ENCODE peak calls at places on chromosomes 4 and X, in eight cellular contexts. B, O, E, J, X, Q, F and R are unnamed samples.

GRCh38 chrX:97931586-97931985 is 1047.9 kb downstream of the RPA4 start:
- DNase-seq in E (no peak), J (no peak), B (no peak), X (no peak), F (no peak), O (no peak), Q (no peak), R (no peak)

GRCh38 chrX:46130246-46130645 is 415.0 kb downstream of the ZNF674 start:
- DNase-seq in J (no peak), X (peak; percentile 42), B (peak; percentile 1), E (no peak), Q (peak; percentile 40), F (no peak), O (no peak), R (no peak)

GRCh38 chrX:134692990-134693389 is 34.7 kb upstream of the PLAC1 start:
- DNase-seq in E (peak; percentile 33), J (no peak), X (no peak), F (peak; percentile 86), O (no peak), Q (no peak), B (no peak), R (peak; percentile 61)

GRCh38 chr4:24850669-24851068 is 55.3 kb downstream of the SOD3 start:
- DNase-seq in J (peak; percentile 81), B (no peak), F (peak; percentile 93), E (peak; percentile 82), Q (no peak), X (peak; percentile 16), O (no peak), R (peak; percentile 67)

GRCh38 chrX:20711366-20711765 is 444.7 kb upstream of the RPS6KA3 start:
- DNase-seq in E (no peak), B (no peak), J (no peak), Q (no peak), O (no peak), F (no peak), X (no peak), R (no peak)

GRCh38 chr4:172061204-172061603 is 248.0 kb downstream of the GALNTL6 start:
- DNase-seq in X (no peak), O (no peak), B (no peak), J (no peak), F (no peak), E (no peak), Q (no peak), R (no peak)

GRCh38 chr4:25993564-25994185 is 79.7 kb downstream of the SMIM20 start:
- DNase-seq in Q (peak; percentile 75), J (peak; percentile 87), F (peak; percentile 46), O (peak; percentile 65), E (peak; percentile 36), X (peak; percentile 100), B (peak; percentile 97), R (no peak)

GRCh38 chr4:115121351-115122043 is 8.1 kb upstream of the NDST4 start:
- DNase-seq in O (no peak), J (no peak), X (no peak), Q (no peak), E (no peak), F (no peak), B (no peak), R (no peak)

GRCh38 chr4:1246901-1247810 is 1.8 kb downstream of the CTBP1 start:
- DNase-seq in O (peak; percentile 24), E (no peak), X (peak; percentile 13), J (peak; percentile 62), Q (no peak), F (no peak), B (peak; percentile 38), R (peak; percentile 8)

GRCh38 chrX:119685225-119686066 is 7.5 kb downstream of the SEPTIN6 start:
- DNase-seq in E (peak; percentile 58), F (no peak), J (peak; percentile 86), B (no peak), O (peak; percentile 75), Q (no peak), X (no peak), R (no peak)

GRCh38 chrX:43644124-43644701 is 11.9 kb upstream of the MAOA start:
- DNase-seq in F (peak; percentile 83), E (peak; percentile 95), Q (no peak), B (no peak), J (no peak), O (no peak), X (no peak), R (peak; percentile 89)

GRCh38 chr4:20444599-20445337 is 193.1 kb downstream of the SLIT2 start:
- DNase-seq in Q (no peak), F (no peak), J (no peak), X (no peak), B (no peak), E (no peak), O (no peak), R (no peak)

GRCh38 chr4:142353149-142353738 is 492.9 kb downstream of the INPP4B start:
- DNase-seq in X (peak; percentile 70), J (peak; percentile 65), F (peak; percentile 70), Q (peak; percentile 53), E (peak; percentile 66), O (peak; percentile 44), B (peak; percentile 81), R (peak; percentile 59)
- H3K4me2 ChIP-seq in X (no peak overlapping the region), J (no peak overlapping the region), F (no peak overlapping the region), Q (no peak overlapping the region), E (no peak overlapping the region), O (no peak overlapping the region), B (no peak overlapping the region), R (peak overlapping the region; percentile 70)

GRCh38 chr4:10102193-10102980 is 14.2 kb downstream of the WDR1 start:
- DNase-seq in F (peak; percentile 57), Q (no peak), E (no peak), O (no peak), J (no peak), B (no peak), X (no peak), R (no peak)
- H3K4me1 ChIP-seq in F (peaks cover 43% of the 10 kb centered on the region), Q (peaks cover 32% of the 10 kb centered on the region), E (peaks cover 80% of the 10 kb centered on the region), O (no peaks in the 10 kb centered on the region), J (no peaks in the 10 kb centered on the region), B (peaks cover 11% of the 10 kb centered on the region), X (no peaks in the 10 kb centered on the region), R (peaks cover 78% of the 10 kb centered on the region)

GRCh38 chr4:73080789-73081188 is 11.3 kb upstream of the COX18 start:
- DNase-seq in B (no peak), J (no peak), F (peak; percentile 32), Q (no peak), O (no peak), X (no peak), E (no peak), R (no peak)

GRCh38 chr4:73087871-73088270 is 18.4 kb upstream of the COX18 start:
- DNase-seq in X (no peak), Q (no peak), F (no peak), E (no peak), J (no peak), B (no peak), O (no peak), R (no peak)

GRCh38 chr4:73090738-73091137 is 21.2 kb upstream of the COX18 start:
- DNase-seq in J (no peak), X (no peak), O (no peak), B (no peak), F (no peak), E (no peak), Q (no peak), R (no peak)

DNA sequence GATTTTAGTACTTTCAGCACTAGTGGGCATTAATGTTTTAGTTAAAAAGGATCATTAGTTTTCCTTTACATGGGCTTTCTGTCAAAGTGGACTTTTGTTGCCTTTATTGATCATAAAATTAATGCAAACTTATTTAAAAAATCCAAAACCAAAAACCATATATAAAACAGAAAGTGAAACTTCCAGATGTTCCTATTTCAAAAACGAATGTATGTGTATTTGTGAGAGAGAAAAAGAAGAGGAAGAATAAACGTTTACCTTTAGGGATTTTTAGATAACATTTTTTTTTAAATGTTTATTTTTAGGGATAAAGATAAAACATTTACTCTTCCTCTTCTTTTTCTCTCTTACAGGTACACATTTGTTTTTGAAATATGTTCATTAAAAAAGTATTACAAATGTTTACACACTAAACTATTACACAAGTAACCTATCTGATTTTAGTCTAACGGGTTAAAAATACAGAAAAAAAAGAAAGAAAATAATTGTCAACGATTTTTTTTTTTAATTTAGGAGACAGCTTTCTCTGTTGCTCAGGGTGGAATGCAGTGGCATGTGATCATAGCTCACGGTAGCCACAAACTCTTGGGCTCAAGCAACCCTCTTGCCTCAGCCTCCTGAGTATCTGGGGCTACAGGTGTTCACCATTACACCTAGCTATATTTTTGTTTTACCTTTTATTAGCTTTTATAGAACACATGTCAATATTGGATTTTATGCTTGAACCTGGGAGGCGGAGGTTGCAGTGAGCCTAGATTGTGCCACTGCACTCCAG is 16.8 kb upstream of the COX18 start:
- DNase-seq in J (no peak), B (no peak), Q (no peak), X (no peak), O (peak; percentile 10), F (no peak), E (peak; percentile 20), R (no peak)
- H3K4me2 ChIP-seq in J (no peak overlapping the region), B (no peak overlapping the region), Q (no peak overlapping the region), X (no peak overlapping the region), O (peak overlapping the region; percentile 47), F (peak overlapping the region; percentile 25), E (no peak overlapping the region), R (no peak overlapping the region)

GRCh38 chr4:182245041-182245440 is 1.8 kb downstream of the TENM3 start:
- DNase-seq in B (no peak), Q (no peak), F (no peak), X (no peak), J (no peak), O (no peak), E (no peak), R (no peak)

GRCh38 chr4:182242793-182243192 is 409 bp upstream of the TENM3 start:
- DNase-seq in F (peak; percentile 94), B (no peak), J (no peak), O (no peak), E (peak; percentile 11), X (peak; percentile 94), Q (no peak), R (peak; percentile 37)

GRCh38 chr4:182238355-182238931 is 4.8 kb upstream of the TENM3 start:
- DNase-seq in F (peak; percentile 71), J (no peak), Q (no peak), B (peak; percentile 52), O (no peak), E (no peak), X (peak; percentile 93), R (peak; percentile 37)

GRCh38 chr4:182236186-182236585 is 7.0 kb upstream of the TENM3 start:
- DNase-seq in J (no peak), E (no peak), O (no peak), Q (no peak), B (no peak), X (no peak), F (peak; percentile 14), R (no peak)

DNA sequence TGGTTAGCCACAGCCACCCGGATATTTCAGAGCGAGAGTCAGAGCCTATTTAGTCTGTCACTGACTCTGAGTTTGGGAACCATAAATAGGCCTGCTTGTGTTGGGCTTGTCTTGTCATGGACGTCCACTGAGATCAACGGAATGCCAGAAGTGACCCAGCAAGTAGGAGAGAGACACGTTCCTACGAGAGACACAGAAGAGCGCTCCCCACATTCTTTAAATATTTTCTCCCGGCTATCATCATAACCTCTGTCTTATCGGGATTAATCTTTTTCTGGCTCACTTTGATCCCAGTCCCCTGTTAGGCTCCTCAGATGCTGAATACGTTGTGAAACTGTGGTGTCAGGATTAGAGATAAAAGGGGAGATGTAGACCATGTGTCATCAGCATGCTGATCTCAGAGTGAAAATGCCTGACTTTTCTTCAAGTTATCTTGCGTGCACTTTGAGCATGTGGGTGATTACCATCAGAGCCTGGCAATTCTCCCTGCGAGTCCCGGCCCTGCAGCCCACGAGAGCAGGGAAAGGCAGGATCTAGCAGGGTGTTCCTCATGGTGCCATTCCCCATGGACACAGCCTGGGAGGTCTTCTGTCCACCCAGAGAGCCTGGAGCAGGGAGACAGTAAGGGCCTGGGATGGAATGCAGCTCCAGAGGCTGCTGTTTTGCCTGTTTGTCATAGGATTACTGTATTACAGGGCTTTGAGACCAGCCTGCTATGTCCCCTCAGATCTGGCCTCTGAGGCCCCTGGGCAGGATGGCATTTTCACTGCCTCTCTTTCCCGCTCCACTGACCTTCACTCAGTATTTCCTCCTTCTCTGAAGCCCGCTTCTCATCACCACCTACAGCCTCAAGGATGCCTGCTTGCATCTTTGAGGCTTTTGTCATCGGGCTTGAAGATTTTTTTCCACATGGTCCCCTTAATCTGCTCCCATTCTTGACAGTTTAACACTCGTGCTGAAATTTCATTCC is 2.8 kb upstream of the TENM3 start:
- DNase-seq in F (peak; percentile 97), J (no peak), B (peak; percentile 43), X (peak; percentile 99), O (no peak), E (peak; percentile 70), Q (no peak), R (no peak)
- H3K4me1 ChIP-seq in F (no peaks in the 10 kb centered on the region), J (no peaks in the 10 kb centered on the region), B (peaks cover 15% of the 10 kb centered on the region), X (peaks cover 17% of the 10 kb centered on the region), O (no peaks in the 10 kb centered on the region), E (peaks cover 13% of the 10 kb centered on the region), Q (peaks cover 4% of the 10 kb centered on the region), R (peaks cover 38% of the 10 kb centered on the region)